ENCODE peak calls at places on chromosomes 11 and 22, in four cellular contexts. J is endothelial cell of umbilical vein, C is GM23338, K is HCT116. G is an unnamed sample.

GRCh38 chr11:396948-397548 is 3.0 kb downstream of the PKP3 start:
- DNase-seq in J (peak; percentile 66), C (no peak), K (no peak), G (no peak)

GRCh38 chr22:31148953-31149627 is 8.8 kb upstream of the PLA2G3 start:
- DNase-seq in J (peak; percentile 84), C (peak; percentile 94), K (peak; percentile 66), G (peak; percentile 78)

GRCh38 chr22:24146190-24146616 is 35.1 kb upstream of the SUSD2 start:
- DNase-seq in J (no peak), C (peak; percentile 75), K (no peak), G (peak; percentile 34)

GRCh38 chr22:30423959-30424380 is 1.6 kb upstream of the MTFP1 start:
- DNase-seq in J (peak; percentile 100), C (peak; percentile 100), K (peak; percentile 99), G (peak; percentile 99)

GRCh38 chr22:50705851-50706351 is 32.1 kb upstream of the ACR start:
- DNase-seq in J (no peak), C (no peak), K (no peak), G (no peak)

GRCh38 chr22:32053165-32053755 is 10.2 kb downstream of the SLC5A1 start:
- DNase-seq in J (no peak), C (no peak), K (no peak), G (no peak)

GRCh38 chr22:26563022-26563421 is 26.9 kb downstream of the TPST2 start:
- DNase-seq in J (no peak), C (peak; percentile 49), K (no peak), G (no peak)

GRCh38 chr11:9077164-9077563 is 14.2 kb downstream of the SCUBE2 start:
- DNase-seq in J (no peak), C (no peak), K (no peak), G (no peak)

GRCh38 chr11:69963533-69964246 is 114.4 kb upstream of the ANO1 start:
- DNase-seq in J (no peak), C (peak; percentile 27), K (no peak), G (no peak)

GRCh38 chr22:41831828-41832552 is 915 bp upstream of the SREBF2 start:
- DNase-seq in J (no peak), C (no peak), K (no peak), G (no peak)

GRCh38 chr22:47165998-47166397 is 403.5 kb downstream of the TBC1D22A start:
- DNase-seq in J (no peak), C (no peak), K (no peak), G (no peak)

GRCh38 chr22:47165338-47165931 is 403.0 kb downstream of the TBC1D22A start:
- DNase-seq in J (no peak), C (no peak), K (no peak), G (no peak)

GRCh38 chr22:47163876-47164513 is 401.5 kb downstream of the TBC1D22A start:
- DNase-seq in J (no peak), C (no peak), K (no peak), G (no peak)

GRCh38 chr22:47163481-47163875 is 401.0 kb downstream of the TBC1D22A start:
- DNase-seq in J (no peak), C (no peak), K (no peak), G (no peak)

GRCh38 chr22:47164514-47165337 is 402.3 kb downstream of the TBC1D22A start:
- DNase-seq in J (peak; percentile 59), C (no peak), K (no peak), G (no peak)
- TF ChIP-seq POLR2AphosphoS5 in J (peak; percentile 16), C (no peak), K (no peak), G (no peak)

GRCh38 chr11:16293204-16293681 is 63.1 kb downstream of the SOX6 start:
- DNase-seq in J (no peak), C (peak; percentile 26), K (no peak), G (no peak)

GRCh38 chr11:16291729-16292128 is 64.6 kb downstream of the SOX6 start:
- DNase-seq in J (no peak), C (no peak), K (no peak), G (no peak)

GRCh38 chr11:16289541-16289940 is 66.8 kb downstream of the SOX6 start:
- DNase-seq in J (no peak), C (no peak), K (no peak), G (no peak)

GRCh38 chr11:16295592-16295991 is 60.8 kb downstream of the SOX6 start:
- DNase-seq in J (no peak), C (peak; percentile 24), K (no peak), G (no peak)

DNA sequence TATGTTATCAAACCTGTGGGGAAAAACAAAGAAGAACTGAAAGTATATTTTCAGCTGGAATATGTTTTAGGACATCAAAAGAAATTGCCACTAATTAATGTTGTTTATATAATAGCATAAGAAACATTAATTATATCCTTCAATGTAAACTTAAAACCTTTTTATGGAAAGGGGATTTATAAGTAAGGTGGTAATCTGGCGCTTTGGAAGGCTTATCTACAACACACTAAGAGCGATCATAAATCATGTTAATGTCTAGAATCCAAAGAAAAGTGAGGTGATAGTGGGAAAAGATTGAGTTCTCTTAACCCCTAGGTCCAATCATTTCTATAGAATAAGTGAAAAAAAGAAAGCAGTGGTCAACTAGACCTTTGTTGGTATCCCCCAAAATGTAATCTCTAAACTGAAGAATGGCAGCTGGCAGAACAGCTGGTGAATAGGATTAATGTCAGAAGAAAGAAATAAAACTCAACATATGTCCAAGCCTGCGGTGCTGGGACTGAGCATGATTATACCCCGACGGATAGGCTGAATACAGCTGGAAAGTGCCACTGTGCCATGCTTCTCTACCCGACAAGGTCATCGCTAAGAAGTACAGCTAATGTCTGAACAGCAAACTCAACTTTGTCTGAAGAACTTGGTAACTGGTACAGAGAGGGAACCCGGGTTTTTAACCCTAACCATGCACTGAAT is 64.0 kb downstream of the SOX6 start:
- DNase-seq in J (no peak), C (no peak), K (no peak), G (no peak)
- H3K4me3 ChIP-seq in J (no peak overlapping the region), C (no peak overlapping the region), K (no peak overlapping the region), G (no peak overlapping the region)

GRCh38 chr11:65432686-65433582 is 10.3 kb downstream of the NEAT1 start:
- DNase-seq in J (peak; percentile 50), C (peak; percentile 58), K (no peak), G (no peak)
- H3K27ac ChIP-seq in J (no peak overlapping the region), C (no peak overlapping the region), K (no peak overlapping the region), G (peak overlapping the region; percentile 100)

GRCh38 chr11:67532889-67533288 is 9.6 kb upstream of the CABP2 start:
- DNase-seq in J (no peak), C (no peak), K (no peak), G (no peak)

GRCh38 chr11:67530282-67530592 is 7.0 kb upstream of the CABP2 start:
- DNase-seq in J (no peak), C (no peak), K (no peak), G (no peak)

GRCh38 chr11:67538306-67538705 is 15.1 kb upstream of the CABP2 start:
- DNase-seq in J (no peak), C (no peak), K (no peak), G (no peak)

GRCh38 chr11:67535577-67535976 is 12.3 kb upstream of the CABP2 start:
- DNase-seq in J (no peak), C (no peak), K (no peak), G (no peak)

DNA sequence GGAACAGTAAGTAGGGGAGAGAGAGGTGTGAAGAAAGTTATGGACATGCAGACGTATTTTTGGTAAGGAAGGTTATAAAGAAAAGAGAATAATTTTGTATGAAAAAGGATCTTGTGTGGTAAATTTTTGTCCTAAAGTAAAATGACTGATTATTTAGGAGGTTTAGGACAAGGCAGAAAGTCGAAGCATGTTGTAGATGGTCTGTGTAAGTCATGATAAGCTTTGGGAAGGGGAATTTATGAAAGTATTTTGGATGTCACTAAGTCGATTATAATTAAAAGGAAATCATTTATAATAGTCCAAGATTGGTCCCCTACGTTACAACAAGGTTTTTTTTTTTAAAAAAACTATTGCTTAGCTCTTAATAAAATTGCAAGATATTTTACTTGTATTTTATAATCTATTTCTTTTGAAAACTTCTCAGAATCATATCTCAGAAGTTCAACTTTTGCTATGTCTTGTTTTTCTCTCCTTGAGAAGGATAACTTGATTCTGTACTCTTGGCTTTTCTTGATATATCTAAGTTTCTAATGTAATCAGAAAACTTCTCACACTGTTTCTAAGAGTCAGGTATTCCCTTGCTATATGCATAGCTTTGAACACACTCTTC is 10.9 kb upstream of the CABP2 start:
- DNase-seq in J (no peak), C (peak; percentile 61), K (peak; percentile 21), G (no peak)
- TF ChIP-seq POLR2AphosphoS5 in J (no peak), C (no peak), K (no peak), G (no peak)

GRCh38 chr11:2694995-2695939 is 4.5 kb downstream of the KCNQ1OT1 start:
- DNase-seq in J (no peak), C (no peak), K (no peak), G (no peak)
- H3K4me3 ChIP-seq in J (no peak overlapping the region), C (peak overlapping the region; percentile 38), K (no peak overlapping the region), G (no peak overlapping the region)

GRCh38 chr11:114173836-114174235 is 114.3 kb downstream of the ZBTB16 start:
- DNase-seq in J (no peak), C (no peak), K (no peak), G (no peak)
- H3K27ac ChIP-seq in J (no peak overlapping the region), C (no peak overlapping the region), K (no peak overlapping the region), G (peak overlapping the region; percentile 99)

GRCh38 chr11:111913997-111914396 is 1.5 kb downstream of the HSPB2 start:
- DNase-seq in J (peak; percentile 61), C (no peak), K (no peak), G (no peak)
- TF ChIP-seq POLR2AphosphoS5 in J (no peak), C (no peak), K (no peak), G (peak; percentile 68)

GRCh38 chr11:61814242-61814957 is 2.4 kb downstream of the FADS1 start:
- DNase-seq in J (no peak), C (peak; percentile 70), K (peak; percentile 67), G (no peak)
- H3K4me3 ChIP-seq in J (no peak overlapping the region), C (peak overlapping the region; percentile 89), K (peak overlapping the region; percentile 85), G (peak overlapping the region; percentile 60)

GRCh38 chr11:122100222-122101080 is 15.6 kb downstream of the BLID start:
- DNase-seq in J (peak; percentile 56), C (peak; percentile 74), K (no peak), G (peak; percentile 36)

GRCh38 chr11:122099345-122100045 is 16.5 kb downstream of the BLID start:
- DNase-seq in J (peak; percentile 73), C (no peak), K (no peak), G (peak; percentile 11)

GRCh38 chr11:122102426-122102825 is 13.6 kb downstream of the BLID start:
- DNase-seq in J (no peak), C (no peak), K (no peak), G (no peak)

GRCh38 chr11:122103366-122103765 is 12.6 kb downstream of the BLID start:
- DNase-seq in J (no peak), C (no peak), K (no peak), G (no peak)

GRCh38 chr11:122101625-122102291 is 14.3 kb downstream of the BLID start:
- DNase-seq in J (peak; percentile 89), C (peak; percentile 87), K (no peak), G (peak; percentile 51)
- H3K27ac ChIP-seq in J (peak overlapping the region; percentile 71), C (peak overlapping the region; percentile 35), K (peak overlapping the region; percentile 70), G (peak overlapping the region; percentile 77)

G was measured in prostate gland.